ENCODE peak calls at places on chromosomes 13 and 19, in nine cellular contexts. One of them, this sample, is unnamed.

GRCh38 chr13:33015791-33016323 is 366 bp upstream of the KL start:
- DNase-seq in stimulated activated CD4-positive, alpha-beta T cell treated with anti-CD3 and anti-CD28 coated beads, Interleukin-2, amount 100 ng/mL, for 48 hours: no peak
- DNase-seq in fibroblast of lung: no peak
- DNase-seq in kidney tubule cell: peak; percentile 60
- DNase-seq in tibial artery: no peak
- DNase-seq in stimulated activated naive CD8-positive, alpha-beta T cell treated with anti-CD3 and anti-CD28 coated beads, Interleukin-15, amount 100 ng/mL, for 72 hours: peak; percentile 7
- DNase-seq in CD8-positive, alpha-beta memory T cell: no peak
- DNase-seq in astrocyte of the spinal cord: no peak
- DNase-seq in dorsolateral prefrontal cortex: no peak
- DNase-seq in this sample: peak; percentile 31

GRCh38 chr13:21361123-21361522 is 98.0 kb downstream of the ZDHHC20 start:
- DNase-seq in kidney tubule cell: no peak
- DNase-seq in stimulated activated naive CD8-positive, alpha-beta T cell treated with anti-CD3 and anti-CD28 coated beads, Interleukin-15, amount 100 ng/mL, for 72 hours: no peak
- DNase-seq in CD8-positive, alpha-beta memory T cell: no peak
- DNase-seq in dorsolateral prefrontal cortex: no peak
- DNase-seq in astrocyte of the spinal cord: no peak
- DNase-seq in tibial artery: no peak
- DNase-seq in stimulated activated CD4-positive, alpha-beta T cell treated with anti-CD3 and anti-CD28 coated beads, Interleukin-2, amount 100 ng/mL, for 48 hours: no peak
- DNase-seq in fibroblast of lung: no peak
- DNase-seq in this sample: no peak

GRCh38 chr13:76397413-76397812 is 488.8 kb downstream of the KCTD12 start:
- DNase-seq in dorsolateral prefrontal cortex: no peak
- DNase-seq in astrocyte of the spinal cord: no peak
- DNase-seq in stimulated activated CD4-positive, alpha-beta T cell treated with anti-CD3 and anti-CD28 coated beads, Interleukin-2, amount 100 ng/mL, for 48 hours: no peak
- DNase-seq in fibroblast of lung: no peak
- DNase-seq in stimulated activated naive CD8-positive, alpha-beta T cell treated with anti-CD3 and anti-CD28 coated beads, Interleukin-15, amount 100 ng/mL, for 72 hours: no peak
- DNase-seq in tibial artery: no peak
- DNase-seq in CD8-positive, alpha-beta memory T cell: no peak
- DNase-seq in kidney tubule cell: no peak
- DNase-seq in this sample: no peak

GRCh38 chr19:282501-282900 is 8.7 kb downstream of the PLPP2 start:
- DNase-seq in fibroblast of lung: no peak
- DNase-seq in CD8-positive, alpha-beta memory T cell: no peak
- DNase-seq in astrocyte of the spinal cord: no peak
- DNase-seq in stimulated activated naive CD8-positive, alpha-beta T cell treated with anti-CD3 and anti-CD28 coated beads, Interleukin-15, amount 100 ng/mL, for 72 hours: no peak
- DNase-seq in kidney tubule cell: no peak
- DNase-seq in stimulated activated CD4-positive, alpha-beta T cell treated with anti-CD3 and anti-CD28 coated beads, Interleukin-2, amount 100 ng/mL, for 48 hours: no peak
- DNase-seq in tibial artery: peak; percentile 13
- DNase-seq in dorsolateral prefrontal cortex: no peak
- DNase-seq in this sample: no peak

GRCh38 chr13:112754281-112755025 is 64.6 kb downstream of the ATP11A start:
- DNase-seq in CD8-positive, alpha-beta memory T cell: no peak
- DNase-seq in kidney tubule cell: no peak
- DNase-seq in fibroblast of lung: no peak
- DNase-seq in dorsolateral prefrontal cortex: no peak
- DNase-seq in astrocyte of the spinal cord: no peak
- DNase-seq in stimulated activated naive CD8-positive, alpha-beta T cell treated with anti-CD3 and anti-CD28 coated beads, Interleukin-15, amount 100 ng/mL, for 72 hours: no peak
- DNase-seq in stimulated activated CD4-positive, alpha-beta T cell treated with anti-CD3 and anti-CD28 coated beads, Interleukin-2, amount 100 ng/mL, for 48 hours: no peak
- DNase-seq in tibial artery: no peak
- DNase-seq in this sample: no peak

GRCh38 chr13:50766043-50766442 is 77.4 kb downstream of the DLEU7 start:
- DNase-seq in tibial artery: no peak
- DNase-seq in stimulated activated naive CD8-positive, alpha-beta T cell treated with anti-CD3 and anti-CD28 coated beads, Interleukin-15, amount 100 ng/mL, for 72 hours: no peak
- DNase-seq in CD8-positive, alpha-beta memory T cell: no peak
- DNase-seq in dorsolateral prefrontal cortex: no peak
- DNase-seq in fibroblast of lung: no peak
- DNase-seq in stimulated activated CD4-positive, alpha-beta T cell treated with anti-CD3 and anti-CD28 coated beads, Interleukin-2, amount 100 ng/mL, for 48 hours: no peak
- DNase-seq in astrocyte of the spinal cord: no peak
- DNase-seq in kidney tubule cell: no peak
- DNase-seq in this sample: no peak

GRCh38 chr19:4803736-4804695 is 12.5 kb downstream of the FEM1A start:
- DNase-seq in astrocyte of the spinal cord: peak; percentile 43
- DNase-seq in stimulated activated naive CD8-positive, alpha-beta T cell treated with anti-CD3 and anti-CD28 coated beads, Interleukin-15, amount 100 ng/mL, for 72 hours: peak; percentile 72
- DNase-seq in fibroblast of lung: peak; percentile 28
- DNase-seq in stimulated activated CD4-positive, alpha-beta T cell treated with anti-CD3 and anti-CD28 coated beads, Interleukin-2, amount 100 ng/mL, for 48 hours: peak; percentile 65
- DNase-seq in CD8-positive, alpha-beta memory T cell: peak; percentile 44
- DNase-seq in kidney tubule cell: peak; percentile 30
- DNase-seq in tibial artery: no peak
- DNase-seq in dorsolateral prefrontal cortex: peak; percentile 70
- DNase-seq in this sample: peak; percentile 55

GRCh38 chr13:63381078-63381859 is 1965.6 kb upstream of the PCDH20 start:
- DNase-seq in tibial artery: no peak
- DNase-seq in stimulated activated CD4-positive, alpha-beta T cell treated with anti-CD3 and anti-CD28 coated beads, Interleukin-2, amount 100 ng/mL, for 48 hours: no peak
- DNase-seq in kidney tubule cell: peak; percentile 65
- DNase-seq in astrocyte of the spinal cord: no peak
- DNase-seq in dorsolateral prefrontal cortex: no peak
- DNase-seq in CD8-positive, alpha-beta memory T cell: no peak
- DNase-seq in stimulated activated naive CD8-positive, alpha-beta T cell treated with anti-CD3 and anti-CD28 coated beads, Interleukin-15, amount 100 ng/mL, for 72 hours: no peak
- DNase-seq in fibroblast of lung: peak; percentile 56
- DNase-seq in this sample: no peak

GRCh38 chr13:32031025-32031814 is at the start of gene FRY:
- DNase-seq in astrocyte of the spinal cord: peak; percentile 55
- DNase-seq in fibroblast of lung: peak; percentile 65
- DNase-seq in stimulated activated CD4-positive, alpha-beta T cell treated with anti-CD3 and anti-CD28 coated beads, Interleukin-2, amount 100 ng/mL, for 48 hours: peak; percentile 36
- DNase-seq in tibial artery: peak; percentile 81
- DNase-seq in stimulated activated naive CD8-positive, alpha-beta T cell treated with anti-CD3 and anti-CD28 coated beads, Interleukin-15, amount 100 ng/mL, for 72 hours: peak; percentile 46
- DNase-seq in kidney tubule cell: peak; percentile 77
- DNase-seq in dorsolateral prefrontal cortex: peak; percentile 92
- DNase-seq in CD8-positive, alpha-beta memory T cell: peak; percentile 10
- DNase-seq in this sample: peak; percentile 58

GRCh38 chr13:96900992-96901391 is 93.3 kb downstream of the OXGR1 start:
- DNase-seq in stimulated activated CD4-positive, alpha-beta T cell treated with anti-CD3 and anti-CD28 coated beads, Interleukin-2, amount 100 ng/mL, for 48 hours: no peak
- DNase-seq in dorsolateral prefrontal cortex: no peak
- DNase-seq in astrocyte of the spinal cord: no peak
- DNase-seq in CD8-positive, alpha-beta memory T cell: no peak
- DNase-seq in fibroblast of lung: peak; percentile 4
- DNase-seq in tibial artery: no peak
- DNase-seq in kidney tubule cell: no peak
- DNase-seq in stimulated activated naive CD8-positive, alpha-beta T cell treated with anti-CD3 and anti-CD28 coated beads, Interleukin-15, amount 100 ng/mL, for 72 hours: no peak
- DNase-seq in this sample: no peak

GRCh38 chr13:51230473-51231105 is 8.4 kb downstream of the FAM124A start:
- DNase-seq in stimulated activated CD4-positive, alpha-beta T cell treated with anti-CD3 and anti-CD28 coated beads, Interleukin-2, amount 100 ng/mL, for 48 hours: no peak
- DNase-seq in kidney tubule cell: peak; percentile 13
- DNase-seq in stimulated activated naive CD8-positive, alpha-beta T cell treated with anti-CD3 and anti-CD28 coated beads, Interleukin-15, amount 100 ng/mL, for 72 hours: no peak
- DNase-seq in tibial artery: no peak
- DNase-seq in fibroblast of lung: peak; percentile 32
- DNase-seq in dorsolateral prefrontal cortex: no peak
- DNase-seq in CD8-positive, alpha-beta memory T cell: no peak
- DNase-seq in astrocyte of the spinal cord: peak; percentile 51
- DNase-seq in this sample: peak; percentile 36

GRCh38 chr19:4474504-4475136 is 2.5 kb downstream of the HDGFL2 start:
- DNase-seq in CD8-positive, alpha-beta memory T cell: no peak
- DNase-seq in dorsolateral prefrontal cortex: peak; percentile 82
- DNase-seq in stimulated activated CD4-positive, alpha-beta T cell treated with anti-CD3 and anti-CD28 coated beads, Interleukin-2, amount 100 ng/mL, for 48 hours: no peak
- DNase-seq in tibial artery: no peak
- DNase-seq in astrocyte of the spinal cord: peak; percentile 70
- DNase-seq in stimulated activated naive CD8-positive, alpha-beta T cell treated with anti-CD3 and anti-CD28 coated beads, Interleukin-15, amount 100 ng/mL, for 72 hours: no peak
- DNase-seq in fibroblast of lung: peak; percentile 72
- DNase-seq in kidney tubule cell: peak; percentile 46
- DNase-seq in this sample: no peak

GRCh38 chr13:41827507-41828213 is 133.2 kb downstream of the VWA8 start:
- DNase-seq in CD8-positive, alpha-beta memory T cell: no peak
- DNase-seq in fibroblast of lung: peak; percentile 94
- DNase-seq in dorsolateral prefrontal cortex: no peak
- DNase-seq in kidney tubule cell: peak; percentile 83
- DNase-seq in astrocyte of the spinal cord: peak; percentile 96
- DNase-seq in stimulated activated naive CD8-positive, alpha-beta T cell treated with anti-CD3 and anti-CD28 coated beads, Interleukin-15, amount 100 ng/mL, for 72 hours: no peak
- DNase-seq in tibial artery: peak; percentile 66
- DNase-seq in stimulated activated CD4-positive, alpha-beta T cell treated with anti-CD3 and anti-CD28 coated beads, Interleukin-2, amount 100 ng/mL, for 48 hours: no peak
- DNase-seq in this sample: no peak

GRCh38 chr13:28568286-28568685 is 73.4 kb upstream of the FLT1 start:
- DNase-seq in stimulated activated CD4-positive, alpha-beta T cell treated with anti-CD3 and anti-CD28 coated beads, Interleukin-2, amount 100 ng/mL, for 48 hours: no peak
- DNase-seq in tibial artery: no peak
- DNase-seq in astrocyte of the spinal cord: no peak
- DNase-seq in dorsolateral prefrontal cortex: peak; percentile 4
- DNase-seq in stimulated activated naive CD8-positive, alpha-beta T cell treated with anti-CD3 and anti-CD28 coated beads, Interleukin-15, amount 100 ng/mL, for 72 hours: no peak
- DNase-seq in fibroblast of lung: peak; percentile 11
- DNase-seq in kidney tubule cell: no peak
- DNase-seq in CD8-positive, alpha-beta memory T cell: no peak
- DNase-seq in this sample: peak; percentile 37

GRCh38 chr13:76542176-76542575 is 344.0 kb downstream of the KCTD12 start:
- DNase-seq in tibial artery: no peak
- DNase-seq in astrocyte of the spinal cord: no peak
- DNase-seq in stimulated activated CD4-positive, alpha-beta T cell treated with anti-CD3 and anti-CD28 coated beads, Interleukin-2, amount 100 ng/mL, for 48 hours: no peak
- DNase-seq in dorsolateral prefrontal cortex: no peak
- DNase-seq in fibroblast of lung: no peak
- DNase-seq in stimulated activated naive CD8-positive, alpha-beta T cell treated with anti-CD3 and anti-CD28 coated beads, Interleukin-15, amount 100 ng/mL, for 72 hours: no peak
- DNase-seq in CD8-positive, alpha-beta memory T cell: no peak
- DNase-seq in kidney tubule cell: no peak
- DNase-seq in this sample: no peak

GRCh38 chr13:97798171-97798821 is 155.2 kb upstream of the IPO5 start:
- DNase-seq in stimulated activated naive CD8-positive, alpha-beta T cell treated with anti-CD3 and anti-CD28 coated beads, Interleukin-15, amount 100 ng/mL, for 72 hours: no peak
- DNase-seq in fibroblast of lung: no peak
- DNase-seq in astrocyte of the spinal cord: no peak
- DNase-seq in tibial artery: no peak
- DNase-seq in kidney tubule cell: no peak
- DNase-seq in CD8-positive, alpha-beta memory T cell: no peak
- DNase-seq in dorsolateral prefrontal cortex: no peak
- DNase-seq in stimulated activated CD4-positive, alpha-beta T cell treated with anti-CD3 and anti-CD28 coated beads, Interleukin-2, amount 100 ng/mL, for 48 hours: no peak
- DNase-seq in this sample: no peak

GRCh38 chr13:108154421-108154858 is 60.9 kb downstream of the LIG4 start:
- DNase-seq in CD8-positive, alpha-beta memory T cell: no peak
- DNase-seq in tibial artery: no peak
- DNase-seq in dorsolateral prefrontal cortex: no peak
- DNase-seq in kidney tubule cell: no peak
- DNase-seq in stimulated activated CD4-positive, alpha-beta T cell treated with anti-CD3 and anti-CD28 coated beads, Interleukin-2, amount 100 ng/mL, for 48 hours: no peak
- DNase-seq in stimulated activated naive CD8-positive, alpha-beta T cell treated with anti-CD3 and anti-CD28 coated beads, Interleukin-15, amount 100 ng/mL, for 72 hours: no peak
- DNase-seq in fibroblast of lung: peak; percentile 18
- DNase-seq in astrocyte of the spinal cord: no peak
- DNase-seq in this sample: peak; percentile 68

GRCh38 chr13:46386996-46387851 is at the start of gene RUBCNL:
- DNase-seq in CD8-positive, alpha-beta memory T cell: no peak
- DNase-seq in dorsolateral prefrontal cortex: no peak
- DNase-seq in kidney tubule cell: peak; percentile 84
- DNase-seq in fibroblast of lung: peak; percentile 30
- DNase-seq in tibial artery: no peak
- DNase-seq in stimulated activated naive CD8-positive, alpha-beta T cell treated with anti-CD3 and anti-CD28 coated beads, Interleukin-15, amount 100 ng/mL, for 72 hours: peak; percentile 40
- DNase-seq in astrocyte of the spinal cord: peak; percentile 38
- DNase-seq in stimulated activated CD4-positive, alpha-beta T cell treated with anti-CD3 and anti-CD28 coated beads, Interleukin-2, amount 100 ng/mL, for 48 hours: peak; percentile 24
- DNase-seq in this sample: peak; percentile 81

GRCh38 chr19:14519245-14519859 is 1.2 kb upstream of the DNAJB1 start:
- DNase-seq in stimulated activated CD4-positive, alpha-beta T cell treated with anti-CD3 and anti-CD28 coated beads, Interleukin-2, amount 100 ng/mL, for 48 hours: no peak
- DNase-seq in stimulated activated naive CD8-positive, alpha-beta T cell treated with anti-CD3 and anti-CD28 coated beads, Interleukin-15, amount 100 ng/mL, for 72 hours: no peak
- DNase-seq in kidney tubule cell: no peak
- DNase-seq in tibial artery: no peak
- DNase-seq in astrocyte of the spinal cord: no peak
- DNase-seq in CD8-positive, alpha-beta memory T cell: no peak
- DNase-seq in fibroblast of lung: no peak
- DNase-seq in dorsolateral prefrontal cortex: no peak
- DNase-seq in this sample: no peak

GRCh38 chr13:41054212-41054877 is 7.0 kb upstream of the WBP4 start:
- DNase-seq in astrocyte of the spinal cord: peak; percentile 61
- DNase-seq in stimulated activated naive CD8-positive, alpha-beta T cell treated with anti-CD3 and anti-CD28 coated beads, Interleukin-15, amount 100 ng/mL, for 72 hours: peak; percentile 24
- DNase-seq in CD8-positive, alpha-beta memory T cell: no peak
- DNase-seq in dorsolateral prefrontal cortex: no peak
- DNase-seq in stimulated activated CD4-positive, alpha-beta T cell treated with anti-CD3 and anti-CD28 coated beads, Interleukin-2, amount 100 ng/mL, for 48 hours: peak; percentile 14
- DNase-seq in tibial artery: no peak
- DNase-seq in kidney tubule cell: peak; percentile 61
- DNase-seq in fibroblast of lung: peak; percentile 66
- DNase-seq in this sample: peak; percentile 75